ENCODE peak calls at places on chromosomes 5 and 9, in ten cellular contexts. One of them, this sample, is unnamed.

GRCh38 chr9:127899200-127899943 is at the start of gene ST6GALNAC6:
- DNase-seq in effector CD4-positive, alpha-beta T cell: peak
- DNase-seq in activated T-helper 1 cell treated with Interleukin-2 at 50 U/mL for 16 hours: peak
- DNase-seq in activated naive CD4-positive, alpha-beta T cell treated with anti-CD3 and anti-CD28 coated beads, Interleukin-2, amount 50 U/mL, for 16 hours: peak
- DNase-seq in anterior cingulate cortex: peak
- DNase-seq in midbrain: peak
- DNase-seq in activated CD8-positive, alpha-beta T cell treated with anti-CD3 and anti-CD28 coated beads for 36 hours: peak
- DNase-seq in putamen: peak
- DNase-seq in head of caudate nucleus: peak
- DNase-seq in fibroblast of pulmonary artery: peak
- DNase-seq in this sample: peak

GRCh38 chr5:155150012-155150411 is 136.5 kb downstream of the KIF4B start:
- DNase-seq in effector CD4-positive, alpha-beta T cell: no peak
- DNase-seq in activated T-helper 1 cell treated with Interleukin-2 at 50 U/mL for 16 hours: no peak
- DNase-seq in activated naive CD4-positive, alpha-beta T cell treated with anti-CD3 and anti-CD28 coated beads, Interleukin-2, amount 50 U/mL, for 16 hours: no peak
- DNase-seq in anterior cingulate cortex: no peak
- DNase-seq in midbrain: no peak
- DNase-seq in activated CD8-positive, alpha-beta T cell treated with anti-CD3 and anti-CD28 coated beads for 36 hours: no peak
- DNase-seq in putamen: no peak
- DNase-seq in head of caudate nucleus: no peak
- DNase-seq in fibroblast of pulmonary artery: no peak
- DNase-seq in this sample: no peak

GRCh38 chr9:91060520-91061343 is 259.1 kb downstream of the SYK start:
- DNase-seq in effector CD4-positive, alpha-beta T cell: no peak
- DNase-seq in activated T-helper 1 cell treated with Interleukin-2 at 50 U/mL for 16 hours: no peak
- DNase-seq in activated naive CD4-positive, alpha-beta T cell treated with anti-CD3 and anti-CD28 coated beads, Interleukin-2, amount 50 U/mL, for 16 hours: no peak
- DNase-seq in anterior cingulate cortex: no peak
- DNase-seq in midbrain: no peak
- DNase-seq in activated CD8-positive, alpha-beta T cell treated with anti-CD3 and anti-CD28 coated beads for 36 hours: no peak
- DNase-seq in putamen: peak
- DNase-seq in head of caudate nucleus: no peak
- DNase-seq in fibroblast of pulmonary artery: peak
- DNase-seq in this sample: no peak

GRCh38 chr9:38083858-38084555 is 15.0 kb upstream of the SHB start:
- DNase-seq in effector CD4-positive, alpha-beta T cell: no peak
- DNase-seq in activated T-helper 1 cell treated with Interleukin-2 at 50 U/mL for 16 hours: no peak
- DNase-seq in activated naive CD4-positive, alpha-beta T cell treated with anti-CD3 and anti-CD28 coated beads, Interleukin-2, amount 50 U/mL, for 16 hours: no peak
- DNase-seq in anterior cingulate cortex: no peak
- DNase-seq in midbrain: no peak
- DNase-seq in activated CD8-positive, alpha-beta T cell treated with anti-CD3 and anti-CD28 coated beads for 36 hours: no peak
- DNase-seq in putamen: no peak
- DNase-seq in head of caudate nucleus: no peak
- DNase-seq in fibroblast of pulmonary artery: no peak
- DNase-seq in this sample: peak

GRCh38 chr9:98375138-98375726 is 119.8 kb upstream of the TBC1D2 start:
- DNase-seq in effector CD4-positive, alpha-beta T cell: no peak
- DNase-seq in activated T-helper 1 cell treated with Interleukin-2 at 50 U/mL for 16 hours: no peak
- DNase-seq in activated naive CD4-positive, alpha-beta T cell treated with anti-CD3 and anti-CD28 coated beads, Interleukin-2, amount 50 U/mL, for 16 hours: no peak
- DNase-seq in anterior cingulate cortex: no peak
- DNase-seq in midbrain: no peak
- DNase-seq in activated CD8-positive, alpha-beta T cell treated with anti-CD3 and anti-CD28 coated beads for 36 hours: no peak
- DNase-seq in putamen: no peak
- DNase-seq in head of caudate nucleus: no peak
- DNase-seq in fibroblast of pulmonary artery: peak
- DNase-seq in this sample: no peak

GRCh38 chr9:7186175-7186574 is 428.4 kb downstream of the KDM4C start:
- DNase-seq in effector CD4-positive, alpha-beta T cell: no peak
- DNase-seq in activated T-helper 1 cell treated with Interleukin-2 at 50 U/mL for 16 hours: no peak
- DNase-seq in activated naive CD4-positive, alpha-beta T cell treated with anti-CD3 and anti-CD28 coated beads, Interleukin-2, amount 50 U/mL, for 16 hours: no peak
- DNase-seq in anterior cingulate cortex: no peak
- DNase-seq in midbrain: no peak
- DNase-seq in activated CD8-positive, alpha-beta T cell treated with anti-CD3 and anti-CD28 coated beads for 36 hours: peak
- DNase-seq in putamen: no peak
- DNase-seq in head of caudate nucleus: no peak
- DNase-seq in fibroblast of pulmonary artery: peak
- DNase-seq in this sample: no peak

GRCh38 chr9:116566677-116567488 is 120.2 kb upstream of the TRIM32 start:
- DNase-seq in effector CD4-positive, alpha-beta T cell: no peak
- DNase-seq in activated T-helper 1 cell treated with Interleukin-2 at 50 U/mL for 16 hours: no peak
- DNase-seq in activated naive CD4-positive, alpha-beta T cell treated with anti-CD3 and anti-CD28 coated beads, Interleukin-2, amount 50 U/mL, for 16 hours: no peak
- DNase-seq in anterior cingulate cortex: no peak
- DNase-seq in midbrain: no peak
- DNase-seq in activated CD8-positive, alpha-beta T cell treated with anti-CD3 and anti-CD28 coated beads for 36 hours: no peak
- DNase-seq in putamen: no peak
- DNase-seq in head of caudate nucleus: no peak
- DNase-seq in fibroblast of pulmonary artery: peak
- DNase-seq in this sample: no peak

GRCh38 chr9:33814816-33815215 is 2.1 kb upstream of the UBE2R2 start:
- DNase-seq in effector CD4-positive, alpha-beta T cell: no peak
- DNase-seq in activated T-helper 1 cell treated with Interleukin-2 at 50 U/mL for 16 hours: no peak
- DNase-seq in activated naive CD4-positive, alpha-beta T cell treated with anti-CD3 and anti-CD28 coated beads, Interleukin-2, amount 50 U/mL, for 16 hours: no peak
- DNase-seq in anterior cingulate cortex: no peak
- DNase-seq in midbrain: no peak
- DNase-seq in activated CD8-positive, alpha-beta T cell treated with anti-CD3 and anti-CD28 coated beads for 36 hours: no peak
- DNase-seq in putamen: no peak
- DNase-seq in head of caudate nucleus: no peak
- DNase-seq in fibroblast of pulmonary artery: no peak
- DNase-seq in this sample: no peak

GRCh38 chr9:77544491-77545000 is 103.6 kb downstream of the GNA14 start:
- DNase-seq in effector CD4-positive, alpha-beta T cell: no peak
- DNase-seq in activated T-helper 1 cell treated with Interleukin-2 at 50 U/mL for 16 hours: no peak
- DNase-seq in activated naive CD4-positive, alpha-beta T cell treated with anti-CD3 and anti-CD28 coated beads, Interleukin-2, amount 50 U/mL, for 16 hours: no peak
- DNase-seq in anterior cingulate cortex: no peak
- DNase-seq in midbrain: no peak
- DNase-seq in activated CD8-positive, alpha-beta T cell treated with anti-CD3 and anti-CD28 coated beads for 36 hours: no peak
- DNase-seq in putamen: no peak
- DNase-seq in head of caudate nucleus: no peak
- DNase-seq in fibroblast of pulmonary artery: peak
- DNase-seq in this sample: no peak

GRCh38 chr5:109479260-109479860 is 69.6 kb upstream of the PJA2 start:
- DNase-seq in effector CD4-positive, alpha-beta T cell: no peak
- DNase-seq in activated T-helper 1 cell treated with Interleukin-2 at 50 U/mL for 16 hours: no peak
- DNase-seq in activated naive CD4-positive, alpha-beta T cell treated with anti-CD3 and anti-CD28 coated beads, Interleukin-2, amount 50 U/mL, for 16 hours: no peak
- DNase-seq in anterior cingulate cortex: no peak
- DNase-seq in midbrain: peak
- DNase-seq in activated CD8-positive, alpha-beta T cell treated with anti-CD3 and anti-CD28 coated beads for 36 hours: no peak
- DNase-seq in putamen: no peak
- DNase-seq in head of caudate nucleus: no peak
- DNase-seq in fibroblast of pulmonary artery: peak
- DNase-seq in this sample: no peak

GRCh38 chr9:13762209-13762608 is 482.7 kb upstream of the MPDZ start:
- DNase-seq in effector CD4-positive, alpha-beta T cell: no peak
- DNase-seq in activated T-helper 1 cell treated with Interleukin-2 at 50 U/mL for 16 hours: no peak
- DNase-seq in activated naive CD4-positive, alpha-beta T cell treated with anti-CD3 and anti-CD28 coated beads, Interleukin-2, amount 50 U/mL, for 16 hours: no peak
- DNase-seq in anterior cingulate cortex: no peak
- DNase-seq in midbrain: no peak
- DNase-seq in activated CD8-positive, alpha-beta T cell treated with anti-CD3 and anti-CD28 coated beads for 36 hours: no peak
- DNase-seq in putamen: no peak
- DNase-seq in head of caudate nucleus: no peak
- DNase-seq in fibroblast of pulmonary artery: no peak
- DNase-seq in this sample: no peak

GRCh38 chr9:134268308-134268724 is 57.9 kb upstream of the RXRA start:
- DNase-seq in effector CD4-positive, alpha-beta T cell: no peak
- DNase-seq in activated T-helper 1 cell treated with Interleukin-2 at 50 U/mL for 16 hours: no peak
- DNase-seq in activated naive CD4-positive, alpha-beta T cell treated with anti-CD3 and anti-CD28 coated beads, Interleukin-2, amount 50 U/mL, for 16 hours: no peak
- DNase-seq in anterior cingulate cortex: no peak
- DNase-seq in midbrain: no peak
- DNase-seq in activated CD8-positive, alpha-beta T cell treated with anti-CD3 and anti-CD28 coated beads for 36 hours: peak
- DNase-seq in putamen: no peak
- DNase-seq in head of caudate nucleus: no peak
- DNase-seq in fibroblast of pulmonary artery: no peak
- DNase-seq in this sample: no peak

GRCh38 chr9:115296831-115297565 is 179.0 kb upstream of the TNC start:
- DNase-seq in effector CD4-positive, alpha-beta T cell: no peak
- DNase-seq in activated T-helper 1 cell treated with Interleukin-2 at 50 U/mL for 16 hours: no peak
- DNase-seq in activated naive CD4-positive, alpha-beta T cell treated with anti-CD3 and anti-CD28 coated beads, Interleukin-2, amount 50 U/mL, for 16 hours: no peak
- DNase-seq in anterior cingulate cortex: no peak
- DNase-seq in midbrain: no peak
- DNase-seq in activated CD8-positive, alpha-beta T cell treated with anti-CD3 and anti-CD28 coated beads for 36 hours: no peak
- DNase-seq in putamen: no peak
- DNase-seq in head of caudate nucleus: no peak
- DNase-seq in fibroblast of pulmonary artery: no peak
- DNase-seq in this sample: no peak

GRCh38 chr9:133819923-133820322 is 81.8 kb upstream of the SARDH start:
- DNase-seq in effector CD4-positive, alpha-beta T cell: no peak
- DNase-seq in activated T-helper 1 cell treated with Interleukin-2 at 50 U/mL for 16 hours: no peak
- DNase-seq in activated naive CD4-positive, alpha-beta T cell treated with anti-CD3 and anti-CD28 coated beads, Interleukin-2, amount 50 U/mL, for 16 hours: no peak
- DNase-seq in anterior cingulate cortex: no peak
- DNase-seq in midbrain: no peak
- DNase-seq in activated CD8-positive, alpha-beta T cell treated with anti-CD3 and anti-CD28 coated beads for 36 hours: no peak
- DNase-seq in putamen: no peak
- DNase-seq in head of caudate nucleus: no peak
- DNase-seq in fibroblast of pulmonary artery: no peak
- DNase-seq in this sample: no peak

GRCh38 chr5:143008032-143008431 is 237.9 kb downstream of the ARHGAP26 start:
- DNase-seq in effector CD4-positive, alpha-beta T cell: no peak
- DNase-seq in activated T-helper 1 cell treated with Interleukin-2 at 50 U/mL for 16 hours: no peak
- DNase-seq in activated naive CD4-positive, alpha-beta T cell treated with anti-CD3 and anti-CD28 coated beads, Interleukin-2, amount 50 U/mL, for 16 hours: no peak
- DNase-seq in anterior cingulate cortex: no peak
- DNase-seq in midbrain: no peak
- DNase-seq in activated CD8-positive, alpha-beta T cell treated with anti-CD3 and anti-CD28 coated beads for 36 hours: no peak
- DNase-seq in putamen: no peak
- DNase-seq in head of caudate nucleus: no peak
- DNase-seq in fibroblast of pulmonary artery: no peak
- DNase-seq in this sample: no peak

GRCh38 chr5:129899454-129899853 is 4.8 kb upstream of the CHSY3 start:
- DNase-seq in effector CD4-positive, alpha-beta T cell: no peak
- DNase-seq in activated T-helper 1 cell treated with Interleukin-2 at 50 U/mL for 16 hours: no peak
- DNase-seq in activated naive CD4-positive, alpha-beta T cell treated with anti-CD3 and anti-CD28 coated beads, Interleukin-2, amount 50 U/mL, for 16 hours: no peak
- DNase-seq in anterior cingulate cortex: no peak
- DNase-seq in midbrain: no peak
- DNase-seq in activated CD8-positive, alpha-beta T cell treated with anti-CD3 and anti-CD28 coated beads for 36 hours: no peak
- DNase-seq in putamen: no peak
- DNase-seq in head of caudate nucleus: no peak
- DNase-seq in fibroblast of pulmonary artery: peak
- DNase-seq in this sample: no peak

This sample was measured in activated effector memory CD4-positive, alpha-beta T cell treated with anti-CD3 and anti-CD28 coated beads, Interleukin-2, amount 50 U/mL, for 16 hours.